ENCODE peak calls at places on chromosomes 3 and 15, in seven cellular contexts. Q, D, J, N, O, E and T are unnamed samples.

GRCh38 chr15:32872606-32873291 is 154.9 kb downstream of the GREM1 start:
- DNase-seq in D (peak; percentile 26), O (peak; percentile 63), N (no peak), Q (peak; percentile 89), J (no peak), E (peak; percentile 18), T (no peak)

GRCh38 chr3:121552379-121552778 is 6.6 kb upstream of the POLQ start:
- DNase-seq in Q (no peak), J (no peak), O (no peak), N (no peak), D (no peak), E (no peak), T (no peak)

GRCh38 chr15:67917636-67918035 is 77.8 kb upstream of the RNU6-1 start:
- DNase-seq in J (no peak), D (no peak), O (no peak), N (no peak), Q (no peak), E (no peak), T (no peak)

GRCh38 chr15:82045179-82045891 is 483 bp downstream of the MEX3B start:
- DNase-seq in O (no peak), E (peak; percentile 22), J (peak; percentile 85), Q (peak; percentile 25), N (peak; percentile 55), D (no peak), T (no peak)

GRCh38 chr15:74542192-74543042 is 1.4 kb downstream of the ARID3B start:
- DNase-seq in J (no peak), D (no peak), Q (no peak), N (no peak), E (no peak), O (no peak), T (no peak)

GRCh38 chr3:126448141-126448892 is 27.4 kb downstream of the ZXDC start:
- DNase-seq in E (no peak), J (no peak), D (no peak), O (no peak), Q (no peak), N (no peak), T (no peak)

GRCh38 chr15:52184721-52185120 is 6.5 kb downstream of the GNB5 start:
- DNase-seq in E (no peak), D (no peak), O (no peak), N (no peak), J (no peak), Q (no peak), T (no peak)

GRCh38 chr3:129569856-129570255 is 26.9 kb downstream of the H1-8 start:
- DNase-seq in J (peak; percentile 10), D (no peak), O (no peak), E (no peak), Q (no peak), N (no peak), T (no peak)

GRCh38 chr15:85298941-85299340 is 81.5 kb upstream of the AKAP13 start:
- DNase-seq in J (no peak), D (no peak), N (no peak), Q (no peak), E (no peak), O (no peak), T (no peak)

GRCh38 chr3:112111785-112112402 is 21.2 kb downstream of the GCSAM start:
- DNase-seq in D (peak; percentile 59), J (no peak), O (peak; percentile 29), N (peak; percentile 50), Q (peak; percentile 75), E (no peak), T (no peak)

GRCh38 chr3:138455801-138456716 is 21.6 kb downstream of the ESYT3 start:
- DNase-seq in D (no peak), Q (no peak), E (no peak), J (no peak), N (no peak), O (no peak), T (peak; percentile 48)

GRCh38 chr15:39156636-39157255 is 424.1 kb upstream of the THBS1 start:
- DNase-seq in N (no peak), Q (peak; percentile 65), J (no peak), D (no peak), E (peak; percentile 19), O (no peak), T (no peak)

GRCh38 chr15:68188647-68189046 is 16.5 kb downstream of the CALML4 start:
- DNase-seq in J (no peak), E (no peak), N (no peak), D (no peak), O (no peak), Q (no peak), T (no peak)

GRCh38 chr3:113531826-113532697 is at the start of gene SIDT1:
- DNase-seq in J (peak; percentile 82), Q (no peak), D (peak; percentile 67), O (no peak), N (no peak), E (no peak), T (no peak)

GRCh38 chr15:27382296-27382695 is 411.3 kb downstream of the GABRG3 start:
- DNase-seq in Q (no peak), D (no peak), E (no peak), O (no peak), J (no peak), N (no peak), T (no peak)

GRCh38 chr15:22831473-22831872 is 7.0 kb upstream of the NIPA2 start:
- DNase-seq in J (no peak), Q (peak; percentile 31), O (no peak), E (no peak), D (no peak), N (no peak), T (peak; percentile 13)

GRCh38 chr3:170274641-170275040 is 52.4 kb downstream of the PRKCI start:
- DNase-seq in O (no peak), Q (no peak), J (no peak), N (no peak), E (no peak), D (no peak), T (no peak)

GRCh38 chr15:78056714-78057269 is 20.7 kb downstream of the TBC1D2B start:
- DNase-seq in E (no peak), N (no peak), O (no peak), D (peak; percentile 43), J (no peak), Q (peak; percentile 61), T (no peak)

GRCh38 chr3:98600412-98601095 is 7.1 kb upstream of the CPOX start:
- DNase-seq in Q (no peak), J (no peak), D (no peak), E (no peak), O (no peak), N (no peak), T (no peak)

GRCh38 chr3:131540143-131540542 is 37.4 kb upstream of the MRPL3 start:
- DNase-seq in Q (no peak), J (no peak), E (no peak), N (no peak), O (no peak), D (no peak), T (no peak)

GRCh38 chr15:45201557-45202246 is 13.9 kb upstream of the SHF start:
- DNase-seq in J (no peak), E (no peak), O (no peak), Q (no peak), N (no peak), D (no peak), T (no peak)

DNA sequence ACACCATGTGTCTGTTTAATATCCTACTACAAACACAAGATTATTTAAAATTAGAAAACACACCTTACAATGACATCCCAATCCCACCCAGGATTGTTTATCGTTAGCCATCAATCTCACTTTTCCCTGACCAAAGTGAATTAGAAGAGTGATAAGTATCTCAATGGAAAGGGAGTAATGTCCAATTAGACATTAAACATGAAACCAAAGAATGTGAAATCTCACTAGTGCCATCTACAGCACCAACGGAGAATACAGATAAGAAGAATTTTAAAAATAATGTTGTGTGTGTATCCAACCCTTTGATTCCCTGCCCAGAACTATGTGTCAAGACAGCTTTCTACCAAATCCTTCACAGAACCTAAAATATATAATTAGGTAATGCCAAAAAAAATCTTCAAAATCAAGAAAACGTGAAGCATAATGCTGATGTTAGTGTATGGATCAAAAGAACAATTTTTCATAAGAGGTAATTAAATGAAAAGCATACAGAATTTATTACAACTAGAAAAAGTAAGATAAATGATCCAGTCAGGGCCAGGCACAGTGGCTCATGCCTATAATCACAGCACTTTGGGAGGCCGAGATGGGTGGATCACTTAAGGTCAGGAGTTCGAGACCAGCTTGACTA is 64.2 kb downstream of the SCAPER start:
- DNase-seq in O (peak; percentile 11), E (no peak), N (no peak), D (no peak), J (no peak), Q (peak; percentile 63), T (no peak)
- TF ChIP-seq CTCF in O (peak; percentile 61), E (no peak), N (peak; percentile 54), D (peak; percentile 24), J (no peak), Q (peak; percentile 66), T (no peak)

GRCh38 chr3:134797080-134797801 is 2.2 kb downstream of the EPHB1 start:
- DNase-seq in E (no peak), D (no peak), Q (no peak), N (peak; percentile 35), O (no peak), J (no peak), T (no peak)

GRCh38 chr3:134794950-134795775 is at the start of gene EPHB1:
- DNase-seq in Q (peak; percentile 94), N (peak; percentile 87), O (peak; percentile 92), E (peak; percentile 41), D (peak; percentile 74), J (peak; percentile 92), T (peak; percentile 87)

GRCh38 chr3:134796313-134797079 is 1.4 kb downstream of the EPHB1 start:
- DNase-seq in D (no peak), E (no peak), N (peak; percentile 50), J (no peak), Q (peak; percentile 15), O (no peak), T (no peak)

GRCh38 chr3:134794323-134794722 is 737 bp upstream of the EPHB1 start:
- DNase-seq in J (no peak), N (no peak), Q (no peak), D (no peak), E (no peak), O (no peak), T (no peak)

DNA sequence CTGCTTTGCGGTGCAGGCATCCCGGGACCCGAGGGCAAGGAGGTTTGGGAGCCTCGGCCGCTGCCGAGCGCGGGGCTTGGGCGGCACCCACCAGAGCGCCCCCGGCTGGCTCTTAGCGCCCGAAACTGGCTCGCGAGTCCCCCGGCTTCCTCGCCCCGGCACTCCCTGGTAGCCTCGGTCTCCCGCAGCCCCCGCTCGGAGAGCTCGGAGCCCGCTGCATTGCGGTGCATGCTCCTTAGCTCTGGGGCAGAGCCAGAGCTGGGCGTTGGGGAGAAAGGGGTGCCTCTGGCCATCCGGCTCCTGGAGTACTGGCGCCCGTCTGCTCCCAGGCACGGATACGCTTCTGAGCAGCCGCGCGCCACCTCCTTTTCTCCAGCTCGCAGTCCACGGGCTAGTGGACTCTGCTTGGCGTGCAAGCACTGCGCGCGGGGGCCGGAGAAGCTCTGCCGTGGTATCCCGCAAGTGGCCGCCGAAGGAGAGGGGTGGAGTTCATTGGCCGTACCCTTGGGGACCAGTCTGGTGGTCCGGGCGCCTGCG is 784 bp downstream of the EPHB1 start:
- DNase-seq in Q (peak; percentile 21), N (no peak), E (no peak), O (no peak), D (no peak), J (no peak), T (no peak)
- TF ChIP-seq CTCF in Q (no peak), N (no peak), E (no peak), O (peak; percentile 4), D (no peak), J (no peak), T (no peak)

GRCh38 chr3:151660890-151661289 is 72.8 kb upstream of the AADACL2 start:
- DNase-seq in N (no peak), O (no peak), J (no peak), Q (peak; percentile 24), E (no peak), D (no peak), T (no peak)
- TF ChIP-seq CTCF in N (peak; percentile 14), O (no peak), J (no peak), Q (no peak), E (peak; percentile 41), D (no peak), T (peak; percentile 40)

GRCh38 chr15:61871926-61872522 is 188.2 kb downstream of the VPS13C start:
- DNase-seq in J (no peak), N (no peak), D (no peak), Q (peak; percentile 49), O (no peak), E (no peak), T (no peak)
- TF ChIP-seq CTCF in J (no peak), N (peak; percentile 69), D (peak; percentile 32), Q (peak; percentile 50), O (peak; percentile 42), E (no peak), T (peak; percentile 33)